ENCODE peak calls at places on chromosomes 16 and 17, in four cellular contexts. B, C, O and X are unnamed samples.

GRCh38 chr16:22642689-22643088 is 132.0 kb downstream of the NPIPB5 start:
- DNase-seq in B (no peak), C (no peak), O (no peak), X (no peak)

GRCh38 chr17:4109424-4109823 is 33.4 kb downstream of the ZZEF1 start:
- DNase-seq in B (no peak), C (no peak), O (no peak), X (no peak)

GRCh38 chr17:69820881-69821473 is 254.0 kb upstream of the KCNJ16 start:
- DNase-seq in B (no peak), C (no peak), O (no peak), X (no peak)

GRCh38 chr17:77769215-77769614 is 189.3 kb upstream of the TNRC6C start:
- DNase-seq in B (no peak), C (no peak), O (no peak), X (no peak)

GRCh38 chr16:85659805-85660511 is 28.8 kb downstream of the GINS2 start:
- DNase-seq in B (peak), C (no peak), O (no peak), X (no peak)

GRCh38 chr16:13453938-13454553 is 465.9 kb upstream of the ERCC4 start:
- DNase-seq in B (peak), C (peak), O (no peak), X (peak)

GRCh38 chr17:65062168-65062915 is 5.8 kb upstream of the GNA13 start:
- DNase-seq in B (peak), C (no peak), O (no peak), X (no peak)

GRCh38 chr17:74288785-74289184 is 14.8 kb downstream of the DNAI2 start:
- DNase-seq in B (peak), C (no peak), O (peak), X (no peak)

GRCh38 chr17:59853168-59853918 is 39.4 kb downstream of the TUBD1 start:
- DNase-seq in B (peak), C (peak), O (no peak), X (no peak)

GRCh38 chr17:32960815-32961214 is 30.8 kb upstream of the SPACA3 start:
- DNase-seq in B (peak), C (no peak), O (no peak), X (no peak)

GRCh38 chr17:44352922-44353655 is 8.0 kb downstream of the GRN start:
- DNase-seq in B (no peak), C (no peak), O (no peak), X (no peak)

GRCh38 chr17:42031584-42031983 is 11.7 kb downstream of the NKIRAS2 start:
- DNase-seq in B (no peak), C (no peak), O (no peak), X (no peak)

GRCh38 chr17:7238418-7239090 is 703 bp downstream of the PHF23 start:
- DNase-seq in B (no peak), C (no peak), O (no peak), X (no peak)

GRCh38 chr17:67488161-67488560 is 111.1 kb downstream of the PITPNC1 start:
- DNase-seq in B (no peak), C (no peak), O (no peak), X (no peak)

GRCh38 chr16:72983728-72984350 is 64.1 kb downstream of the ZFHX3 start:
- DNase-seq in B (no peak), C (no peak), O (no peak), X (no peak)

GRCh38 chr17:82662711-82663261 is 14.5 kb upstream of the WDR45B start:
- DNase-seq in B (no peak), C (no peak), O (no peak), X (no peak)

GRCh38 chr17:20253323-20253722 is 214.0 kb downstream of the LGALS9B start:
- DNase-seq in B (no peak), C (no peak), O (no peak), X (no peak)
- H3K27ac ChIP-seq in B (no peak), C (no peak), O (no peak), X (no peak)

GRCh38 chr17:11351479-11351878 is 110.5 kb downstream of the SHISA6 start:
- DNase-seq in B (no peak), C (no peak), O (no peak), X (no peak)

DNA sequence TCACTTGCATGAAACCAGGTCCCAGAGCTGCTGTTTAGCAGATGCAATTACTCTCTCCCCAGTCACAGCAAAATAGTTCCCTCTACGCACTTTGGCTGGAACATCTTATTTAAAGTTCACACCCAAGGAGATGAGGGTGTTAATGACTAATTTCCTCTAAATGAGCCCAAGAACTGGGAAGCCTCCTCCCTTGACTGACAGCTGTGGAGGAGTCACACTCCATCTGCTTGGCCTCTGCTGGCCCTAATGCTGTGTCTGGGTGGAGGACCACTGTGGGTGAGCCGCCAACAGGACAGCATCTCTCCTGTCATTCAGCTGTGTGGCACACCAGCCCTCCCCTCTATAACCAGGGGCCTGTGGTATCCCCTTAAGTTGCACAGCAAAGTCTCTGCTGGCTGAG is 115.4 kb downstream of the SHISA6 start:
- DNase-seq in B (no peak), C (no peak), O (no peak), X (no peak)
- H3K9ac ChIP-seq in B (no peak), C (no peak), O (no peak), X (no peak)

GRCh38 chr16:2236362-2237075 is at the start of gene DNASE1L2:
- DNase-seq in B (no peak), C (no peak), O (no peak), X (no peak)
- TF ChIP-seq EZH2 in B (no peak), C (peak), O (no peak), X (no peak)

GRCh38 chr16:30525844-30526136 is 576 bp downstream of the ZNF768 start:
- DNase-seq in B (no peak), C (no peak), O (no peak), X (no peak)
- H3K27ac ChIP-seq in B (peak), C (no peak), O (no peak), X (no peak)

DNA sequence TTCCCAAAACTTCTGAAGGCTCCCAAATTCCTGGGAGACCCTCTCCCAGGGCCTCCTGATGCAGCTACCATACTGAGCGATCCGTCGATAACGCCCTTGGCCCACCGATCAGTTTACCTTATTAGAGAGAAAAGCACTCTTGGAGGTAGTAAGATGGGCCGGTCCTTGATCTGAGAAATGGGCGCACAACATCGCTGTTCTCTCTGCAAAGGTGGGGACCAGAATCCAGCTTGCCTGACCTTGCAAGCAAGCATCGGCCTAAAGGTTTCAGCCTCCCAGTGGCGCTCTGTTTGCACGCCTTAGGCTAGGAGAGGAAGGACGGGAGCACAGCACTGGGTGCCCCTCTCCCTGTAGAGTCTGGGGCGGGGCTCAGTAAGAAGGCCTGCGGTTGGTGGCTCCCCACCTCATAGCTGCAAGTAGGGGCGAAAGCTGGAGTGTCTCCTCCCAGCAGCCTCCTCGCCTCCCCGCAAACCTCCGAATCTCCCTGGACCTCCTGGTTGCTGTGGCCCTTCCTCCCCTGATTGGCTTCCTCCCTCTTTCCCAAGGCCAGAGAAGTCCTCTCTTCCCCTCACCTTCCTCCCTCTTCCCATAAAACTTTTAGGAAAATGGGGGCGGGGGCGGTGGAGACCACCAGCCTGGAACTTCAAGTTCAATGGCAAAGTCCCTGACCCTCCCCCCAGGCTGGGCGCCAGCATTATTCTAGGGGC is at the start of gene PRAC1:
- DNase-seq in B (no peak), C (no peak), O (no peak), X (peak)
- H3K9ac ChIP-seq in B (no peak), C (no peak), O (no peak), X (peak)

DNA sequence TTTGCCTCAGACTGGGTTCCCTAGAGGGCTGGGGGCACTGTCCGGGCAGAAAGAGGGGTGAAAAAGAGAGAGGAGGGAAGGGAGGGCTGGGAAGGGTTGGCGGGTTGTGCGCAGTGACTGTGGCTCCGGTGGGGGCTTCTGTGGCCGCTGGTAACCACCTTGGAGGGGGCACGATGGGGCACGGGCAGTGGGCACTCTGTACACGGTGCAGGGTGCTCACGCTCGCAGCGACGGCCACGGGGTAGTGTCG is 591 bp downstream of the PLLP start:
- DNase-seq in B (no peak), C (no peak), O (no peak), X (no peak)
- TF ChIP-seq EZH2 in B (no peak), C (no peak), O (no peak), X (no peak)

DNA sequence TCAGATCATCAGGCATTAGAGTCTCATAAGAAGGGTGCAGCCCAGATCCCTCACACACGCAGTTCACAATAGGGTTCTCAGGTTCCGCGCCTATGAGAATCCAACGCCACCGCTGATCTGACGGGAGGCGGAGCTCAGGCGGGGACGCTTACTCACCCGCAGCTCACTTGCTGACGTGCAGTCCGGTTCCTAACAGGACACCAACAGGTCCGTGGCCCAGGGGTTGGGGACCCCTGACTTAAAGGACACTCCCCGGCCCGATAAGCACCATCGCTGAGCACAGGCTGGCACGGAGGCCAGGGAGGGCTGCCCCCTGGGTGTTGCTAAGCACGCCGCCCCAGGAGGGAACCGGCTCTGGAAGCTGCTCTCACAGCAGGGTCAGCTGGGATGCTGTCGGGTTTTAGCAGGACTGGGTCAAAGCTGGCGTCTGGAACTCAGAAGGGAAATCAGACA is 30.1 kb upstream of the BAHCC1 start:
- DNase-seq in B (peak), C (no peak), O (no peak), X (no peak)
- H3K27ac ChIP-seq in B (peak), C (peak), O (no peak), X (no peak)

GRCh38 chr16:2691491-2692248 is 9.3 kb downstream of the KCTD5 start:
- DNase-seq in B (no peak), C (no peak), O (no peak), X (no peak)

GRCh38 chr16:2689968-2690830 is 7.9 kb downstream of the KCTD5 start:
- DNase-seq in B (no peak), C (no peak), O (no peak), X (no peak)

GRCh38 chr16:2692251-2692947 is 10.1 kb downstream of the KCTD5 start:
- DNase-seq in B (no peak), C (no peak), O (no peak), X (no peak)

GRCh38 chr16:2690852-2691251 is 8.5 kb downstream of the KCTD5 start:
- DNase-seq in B (no peak), C (no peak), O (no peak), X (no peak)

GRCh38 chr16:2692948-2693651 is 10.8 kb downstream of the KCTD5 start:
- DNase-seq in B (no peak), C (no peak), O (no peak), X (no peak)
- H3K9ac ChIP-seq in B (no peak), C (no peak), O (no peak), X (no peak)

GRCh38 chr16:4316732-4317461 is 1.0 kb downstream of the GLIS2 start:
- DNase-seq in B (peak), C (no peak), O (no peak), X (no peak)
- TF ChIP-seq EZH2 in B (no peak), C (no peak), O (no peak), X (no peak)